ENCODE peak calls at places on chromosomes 1 and 21, in seven cellular contexts. C is heart left ventricle; I is upper lobe of right lung; N is WERI-Rb-1; X is astrocyte; Y is sigmoid colon; H is CD4-positive, alpha-beta memory T cell. M is an unnamed sample.
A peak's percentile ranks its signal among the peaks of the same experiment; 100 is the strongest.

GRCh38 chr1:157585984-157586383 is 11.9 kb downstream of the FCRL4 start:
- DNase-seq in C (no peak), I (no peak), N (no peak), X (no peak), Y (no peak), H (no peak), M (no peak)

GRCh38 chr1:182054698-182055326 is 6.7 kb downstream of the ZNF648 start:
- DNase-seq in C (no peak), I (no peak), N (peak; percentile 31), X (no peak), Y (no peak), H (peak; percentile 50), M (peak; percentile 41)

GRCh38 chr1:27664291-27664690 is 7.7 kb downstream of the IFI6 start:
- DNase-seq in C (no peak), I (no peak), N (no peak), X (no peak), Y (no peak), H (no peak), M (no peak)

GRCh38 chr1:174998569-174999215 is 1.1 kb upstream of the CACYBP start:
- DNase-seq in C (no peak), I (no peak), N (peak; percentile 67), X (peak; percentile 39), Y (no peak), H (peak; percentile 67), M (peak; percentile 37)

GRCh38 chr1:165696625-165697100 is 1.7 kb downstream of the ALDH9A1 start:
- DNase-seq in C (no peak), I (no peak), N (no peak), X (peak; percentile 91), Y (no peak), H (no peak), M (no peak)

GRCh38 chr1:30677471-30677870 is 45.9 kb downstream of the MATN1 start:
- DNase-seq in C (no peak), I (peak; percentile 35), N (no peak), X (no peak), Y (no peak), H (no peak), M (no peak)

GRCh38 chr1:24939040-24939439 is 9.0 kb upstream of the RUNX3 start:
- DNase-seq in C (no peak), I (no peak), N (no peak), X (no peak), Y (no peak), H (no peak), M (no peak)

GRCh38 chr1:10624256-10625050 is 149.7 kb downstream of the PEX14 start:
- DNase-seq in C (no peak), I (peak; percentile 55), N (no peak), X (no peak), Y (peak; percentile 63), H (no peak), M (peak; percentile 42)

GRCh38 chr1:175863291-175864050 is 120.1 kb upstream of the TNR start:
- DNase-seq in C (no peak), I (no peak), N (no peak), X (no peak), Y (no peak), H (no peak), M (no peak)

GRCh38 chr1:109762821-109763645 is 690 bp downstream of the EPS8L3 start:
- DNase-seq in C (peak; percentile 17), I (peak; percentile 45), N (peak; percentile 2), X (peak; percentile 68), Y (peak; percentile 54), H (no peak), M (no peak)

GRCh38 chr21:45981641-45982255 is at the start of gene COL6A1:
- DNase-seq in C (peak; percentile 80), I (peak; percentile 80), N (peak; percentile 78), X (peak; percentile 34), Y (peak; percentile 91), H (peak; percentile 45), M (peak; percentile 32)

GRCh38 chr21:42112857-42113256 is 41.7 kb downstream of the UMODL1 start:
- DNase-seq in C (no peak), I (no peak), N (no peak), X (peak; percentile 23), Y (no peak), H (no peak), M (no peak)

GRCh38 chr1:113684153-113684541 is 75.1 kb downstream of the PHTF1 start:
- DNase-seq in C (peak; percentile 35), I (no peak), N (no peak), X (no peak), Y (peak; percentile 92), H (no peak), M (no peak)

GRCh38 chr1:172298146-172298545 is 122.3 kb upstream of the C1orf105 start:
- DNase-seq in C (no peak), I (no peak), N (no peak), X (no peak), Y (no peak), H (no peak), M (no peak)

DNA sequence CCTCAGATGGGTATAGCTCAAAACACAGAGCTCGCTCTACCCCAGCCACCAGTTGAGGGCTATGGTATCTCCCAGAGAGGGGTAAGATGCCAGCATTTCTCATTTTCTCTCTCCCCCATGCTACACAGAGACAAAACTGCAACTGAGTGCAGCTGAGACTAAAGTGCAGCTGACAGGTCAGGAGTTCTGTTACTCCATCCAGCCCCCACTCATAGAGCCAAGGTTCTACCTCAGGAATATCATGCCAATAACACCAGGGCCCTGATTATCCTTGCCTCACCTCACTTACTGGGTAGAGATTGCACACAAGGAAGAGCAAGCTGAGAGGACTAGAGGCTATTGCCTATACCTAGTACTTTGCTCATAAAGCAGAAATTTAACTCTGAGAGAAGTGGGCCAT is 34.6 kb downstream of the DPYD start:
- DNase-seq in C (no peak), I (no peak), N (no peak), X (no peak), Y (no peak), H (no peak), M (no peak)
- H3K4me3 ChIP-seq in C (no peak overlapping the region), I (no peak overlapping the region), N (no peak overlapping the region), X (no peak overlapping the region), Y (no peak overlapping the region), H (no peak overlapping the region), M (no peak overlapping the region)

GRCh38 chr1:47439151-47440051 is 1.6 kb downstream of the FOXD2 start:
- DNase-seq in C (no peak), I (no peak), N (no peak), X (no peak), Y (no peak), H (no peak), M (no peak)
- H3K4me3 ChIP-seq in C (peak overlapping the region; percentile 75), I (no peak overlapping the region), N (no peak overlapping the region), X (no peak overlapping the region), Y (peak overlapping the region; percentile 46), H (no peak overlapping the region), M (no peak overlapping the region)

GRCh38 chr1:184482113-184482512 is 95.3 kb downstream of the C1orf21 start:
- DNase-seq in C (peak; percentile 79), I (no peak), N (no peak), X (no peak), Y (peak; percentile 94), H (no peak), M (no peak)
- H3K4me3 ChIP-seq in C (no peak overlapping the region), I (no peak overlapping the region), N (no peak overlapping the region), X (no peak overlapping the region), Y (no peak overlapping the region), H (no peak overlapping the region), M (no peak overlapping the region)

DNA sequence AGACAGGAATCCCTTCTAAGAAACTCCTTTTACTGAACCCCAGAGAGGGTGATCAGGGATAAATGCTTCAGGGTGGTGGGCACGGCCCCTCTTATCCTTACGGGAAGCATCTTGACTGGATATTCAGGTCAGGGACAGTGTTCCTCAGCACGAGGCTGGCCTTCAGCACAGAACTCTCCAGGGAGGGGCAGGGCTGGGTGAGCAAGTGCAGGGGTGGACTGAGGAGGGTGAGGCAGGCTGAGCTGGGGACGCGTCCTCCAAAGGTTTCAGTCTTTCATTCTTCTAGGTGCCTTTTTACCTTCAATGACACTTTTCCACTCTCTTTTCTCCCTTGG is 52.3 kb downstream of the RASSF5 start:
- DNase-seq in C (no peak), I (no peak), N (peak; percentile 41), X (no peak), Y (no peak), H (no peak), M (no peak)
- H3K4me3 ChIP-seq in C (no peak overlapping the region), I (peak overlapping the region; percentile 63), N (no peak overlapping the region), X (no peak overlapping the region), Y (no peak overlapping the region), H (peak overlapping the region; percentile 96), M (peak overlapping the region; percentile 99)

GRCh38 chr1:42955311-42956063 is 3.2 kb downstream of the SLC2A1 start:
- DNase-seq in C (no peak), I (no peak), N (peak; percentile 62), X (no peak), Y (no peak), H (peak; percentile 20), M (no peak)
- H3K4me3 ChIP-seq in C (no peak overlapping the region), I (no peak overlapping the region), N (peak overlapping the region; percentile 19), X (peak overlapping the region; percentile 43), Y (no peak overlapping the region), H (no peak overlapping the region), M (peak overlapping the region; percentile 19)

M was measured in CD8-positive, alpha-beta memory T cell.